ENCODE peak calls at places on chromosome 21, in six cellular contexts. J, R, E, S, T and Q are unnamed samples.

GRCh38 chr21:18617291-18617690 is 213.7 kb upstream of the TMPRSS15 start:
- DNase-seq in J (no peak), R (no peak), E (no peak), S (peak; percentile 6), T (no peak), Q (no peak)

GRCh38 chr21:14403681-14404318 is 20.9 kb upstream of the HSPA13 start:
- DNase-seq in J (peak; percentile 39), R (no peak), E (peak; percentile 15), S (peak; percentile 24), T (peak; percentile 49), Q (peak; percentile 36)

GRCh38 chr21:36120304-36120902 is 14.5 kb upstream of the CBR3 start:
- DNase-seq in J (no peak), R (no peak), E (no peak), S (no peak), T (peak; percentile 61), Q (no peak)

GRCh38 chr21:45499201-45499750 is 43.0 kb downstream of the SLC19A1 start:
- DNase-seq in J (no peak), R (no peak), E (no peak), S (no peak), T (no peak), Q (no peak)

GRCh38 chr21:39014751-39015150 is 168.5 kb downstream of the PSMG1 start:
- DNase-seq in J (no peak), R (no peak), E (no peak), S (no peak), T (peak; percentile 96), Q (peak; percentile 96)

GRCh38 chr21:37800496-37801061 is 115.7 kb downstream of the KCNJ6 start:
- DNase-seq in J (no peak), R (no peak), E (no peak), S (no peak), T (no peak), Q (no peak)

GRCh38 chr21:46071082-46071481 is 26.8 kb upstream of the COL6A2 start:
- DNase-seq in J (no peak), R (no peak), E (no peak), S (no peak), T (no peak), Q (no peak)

GRCh38 chr21:40689241-40689640 is 157.7 kb downstream of the DSCAM start:
- DNase-seq in J (no peak), R (no peak), E (no peak), S (no peak), T (no peak), Q (no peak)

GRCh38 chr21:38493549-38494253 is 4.6 kb downstream of the ERG start:
- DNase-seq in J (no peak), R (no peak), E (no peak), S (no peak), T (no peak), Q (no peak)

GRCh38 chr21:43611598-43612369 is 47.5 kb downstream of the HSF2BP start:
- DNase-seq in J (no peak), R (no peak), E (peak; percentile 10), S (peak; percentile 74), T (peak; percentile 38), Q (peak; percentile 56)

GRCh38 chr21:44351535-44352252 is 1.7 kb upstream of the TRPM2 start:
- DNase-seq in J (no peak), R (no peak), E (no peak), S (no peak), T (no peak), Q (no peak)

GRCh38 chr21:41490330-41490729 is 17.6 kb downstream of the TMPRSS2 start:
- DNase-seq in J (no peak), R (no peak), E (no peak), S (no peak), T (peak; percentile 18), Q (no peak)

GRCh38 chr21:41604583-41605041 is 96.7 kb upstream of the TMPRSS2 start:
- DNase-seq in J (no peak), R (no peak), E (no peak), S (peak; percentile 63), T (peak; percentile 26), Q (no peak)

GRCh38 chr21:32096411-32096810 is 182.4 kb downstream of the MIS18A start:
- DNase-seq in J (no peak), R (no peak), E (no peak), S (peak; percentile 85), T (peak; percentile 14), Q (no peak)

GRCh38 chr21:17436626-17437111 is 76.2 kb upstream of the CXADR start:
- DNase-seq in J (no peak), R (no peak), E (peak; percentile 47), S (no peak), T (no peak), Q (no peak)

GRCh38 chr21:41631564-41632461 is 123.9 kb upstream of the TMPRSS2 start:
- DNase-seq in J (no peak), R (no peak), E (no peak), S (peak; percentile 42), T (peak; percentile 67), Q (peak; percentile 84)

GRCh38 chr21:20276954-20277353 is 721.3 kb upstream of the NCAM2 start:
- DNase-seq in J (no peak), R (no peak), E (no peak), S (no peak), T (no peak), Q (no peak)

GRCh38 chr21:34129971-34130597 is 56.7 kb downstream of the MRPS6 start:
- DNase-seq in J (peak; percentile 13), R (no peak), E (no peak), S (peak; percentile 52), T (peak; percentile 52), Q (no peak)

GRCh38 chr21:38250991-38251418 is 5.8 kb upstream of the KCNJ15 start:
- DNase-seq in J (no peak), R (no peak), E (peak; percentile 12), S (no peak), T (no peak), Q (no peak)